ENCODE peak calls at places on chromosomes 11 and 22, in seven cellular contexts. B is neural crest cell; S is naive thymus-derived CD8-positive, alpha-beta T cell; C is NCI-H524; H is dermis microvascular lymphatic vessel endothelial cell; M is NCI-H1436 treated with DMSO at 0.1 percent for 48 hours; U is effector memory CD8-positive, alpha-beta T cell. Y is an unnamed sample.

GRCh38 chr11:78109011-78109685 is 29.5 kb upstream of the NDUFC2 start:
- DNase-seq in H (no peak), S (no peak), C (peak; percentile 97), U (no peak), B (no peak), M (no peak), Y (no peak)

GRCh38 chr11:297666-298405 is 1.5 kb downstream of the IFITM5 start:
- DNase-seq in C (no peak), U (no peak), S (no peak), B (no peak), H (no peak), M (no peak), Y (no peak)

GRCh38 chr22:37237371-37238268 is 6.4 kb downstream of the RAC2 start:
- DNase-seq in C (no peak), U (no peak), S (no peak), M (no peak), H (no peak), B (no peak), Y (no peak)

GRCh38 chr22:28819253-28820096 is 19.1 kb upstream of the XBP1 start:
- DNase-seq in U (no peak), M (no peak), S (no peak), C (no peak), B (no peak), H (no peak), Y (no peak)

GRCh38 chr22:33781396-33781795 is 138.9 kb downstream of the LARGE1 start:
- DNase-seq in C (no peak), H (no peak), B (no peak), S (no peak), U (no peak), M (no peak), Y (no peak)

GRCh38 chr11:100769617-100770016 is 82.5 kb downstream of the ARHGAP42 start:
- DNase-seq in C (no peak), S (no peak), U (no peak), B (no peak), M (no peak), H (no peak), Y (no peak)

GRCh38 chr11:92391866-92392265 is 167.2 kb downstream of the FAT3 start:
- DNase-seq in B (no peak), S (no peak), H (no peak), M (no peak), C (no peak), U (no peak), Y (no peak)

GRCh38 chr11:32358729-32359128 is 76.6 kb downstream of the WT1 start:
- DNase-seq in H (no peak), B (no peak), M (no peak), S (no peak), C (peak; percentile 75), U (no peak), Y (no peak)

GRCh38 chr11:42175203-42175602 is 715.8 kb upstream of the LRRC4C start:
- DNase-seq in U (no peak), M (no peak), S (no peak), H (no peak), C (no peak), B (no peak), Y (no peak)

GRCh38 chr11:75858613-75859012 is 43.6 kb downstream of the UVRAG start:
- DNase-seq in C (no peak), U (no peak), S (no peak), H (no peak), B (no peak), M (no peak), Y (no peak)

GRCh38 chr11:69463181-69463891 is 18.1 kb upstream of the LINC01488 start:
- DNase-seq in U (no peak), S (no peak), H (no peak), B (no peak), C (peak; percentile 2), M (no peak), Y (no peak)

GRCh38 chr11:88421530-88421929 is 84.0 kb upstream of the CTSC start:
- DNase-seq in C (no peak), U (no peak), S (no peak), M (no peak), B (no peak), H (no peak), Y (no peak)

GRCh38 chr11:46999217-46999616 is 62.7 kb downstream of the CSTPP1 start:
- DNase-seq in B (no peak), H (no peak), M (no peak), U (no peak), C (no peak), S (no peak), Y (no peak)

GRCh38 chr11:64165482-64165841 is 451 bp downstream of the MACROD1 start:
- DNase-seq in U (no peak), B (peak; percentile 28), M (no peak), S (no peak), H (no peak), C (no peak), Y (no peak)

Y was measured in hippocampal formation.